ENCODE peak calls at places on chromosomes 11 and 22, in ten cellular contexts. M is breast epithelium, X is A549, B is IMR-90, A is erythroblast, K is Peyer's patch, T is body of pancreas, P is heart left ventricle, C is suprapubic skin, S is spleen. W is an unnamed sample.

GRCh38 chr11:44985721-44986120 is 35.0 kb upstream of the TP53I11 start:
- DNase-seq in B (no peak), C (peak; percentile 29), X (no peak), M (no peak), P (no peak), T (no peak), K (peak; percentile 18), S (peak; percentile 69), A (no peak), W (no peak)

GRCh38 chr22:35987487-35987886 is 41.1 kb downstream of the RBFOX2 start:
- DNase-seq in A (no peak), K (no peak), B (peak; percentile 58), M (no peak), C (no peak), X (no peak), P (no peak), S (no peak), T (no peak), W (no peak)

GRCh38 chr11:134454146-134454690 is 42.2 kb upstream of the B3GAT1 start:
- DNase-seq in C (no peak), T (no peak), K (no peak), P (no peak), B (no peak), X (no peak), M (no peak), S (no peak), A (no peak), W (no peak)

GRCh38 chr11:33643167-33643817 is 57.3 kb downstream of the C11orf91 start:
- DNase-seq in A (no peak), K (no peak), M (no peak), B (no peak), T (no peak), P (no peak), X (no peak), C (no peak), S (no peak), W (no peak)

GRCh38 chr11:16494918-16495691 is 138.8 kb upstream of the SOX6 start:
- DNase-seq in X (no peak), S (no peak), M (no peak), B (no peak), A (no peak), T (no peak), K (no peak), P (peak; percentile 27), C (no peak), W (no peak)

GRCh38 chr11:62999649-63000048 is 14.9 kb upstream of the SLC22A6 start:
- DNase-seq in C (no peak), B (no peak), T (peak; percentile 45), A (no peak), K (no peak), X (no peak), S (no peak), M (no peak), P (no peak), W (no peak)

GRCh38 chr22:47750086-47750485 is 987.6 kb downstream of the TBC1D22A start:
- DNase-seq in B (no peak), X (no peak), A (no peak), M (no peak), T (no peak), C (no peak), P (no peak), S (no peak), K (no peak), W (no peak)

GRCh38 chr11:7436657-7437056 is 48.6 kb upstream of the OLFML1 start:
- DNase-seq in M (no peak), P (no peak), X (no peak), S (no peak), C (no peak), B (no peak), T (peak; percentile 33), A (no peak), K (peak; percentile 65), W (no peak)

GRCh38 chr11:30774451-30774850 is 188.3 kb upstream of the MPPED2 start:
- DNase-seq in S (no peak), T (no peak), X (no peak), K (no peak), A (no peak), C (no peak), P (no peak), B (no peak), M (no peak), W (no peak)

GRCh38 chr11:22433066-22433450 is 94.9 kb downstream of the SLC17A6 start:
- DNase-seq in M (no peak), X (no peak), T (no peak), C (no peak), P (no peak), K (no peak), B (no peak), S (no peak), A (no peak), W (no peak)

GRCh38 chr11:22432331-22433065 is 94.3 kb downstream of the SLC17A6 start:
- DNase-seq in S (peak; percentile 69), B (peak; percentile 24), T (peak; percentile 60), C (peak; percentile 62), X (no peak), A (no peak), K (no peak), M (no peak), P (peak; percentile 48), W (no peak)

GRCh38 chr11:22430286-22430685 is 92.1 kb downstream of the SLC17A6 start:
- DNase-seq in K (no peak), A (no peak), B (no peak), T (no peak), M (no peak), X (no peak), S (no peak), C (no peak), P (no peak), W (no peak)

GRCh38 chr11:22433517-22433916 is 95.3 kb downstream of the SLC17A6 start:
- DNase-seq in A (no peak), P (no peak), T (no peak), K (no peak), X (no peak), C (no peak), S (no peak), M (no peak), B (no peak), W (no peak)

DNA sequence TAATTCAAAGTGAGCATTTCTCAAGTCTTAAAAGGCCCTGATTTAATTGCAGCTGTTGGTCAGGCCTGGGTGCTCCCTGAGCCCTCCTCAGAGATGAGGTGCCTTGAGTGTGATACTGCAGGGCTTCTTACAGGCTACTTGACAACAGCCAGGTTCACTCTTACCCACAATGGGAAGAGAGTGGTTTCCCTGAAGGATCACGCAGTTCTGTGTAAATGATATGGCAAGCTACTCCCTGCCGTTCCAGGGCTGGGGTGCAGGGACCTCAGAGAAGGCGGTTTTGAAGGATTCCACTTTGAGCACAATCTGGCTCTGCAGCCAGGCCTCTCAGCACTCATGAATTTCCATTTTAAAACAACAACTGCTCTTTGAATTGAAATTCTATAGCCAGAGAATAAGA is 92.9 kb downstream of the SLC17A6 start:
- DNase-seq in K (no peak), S (no peak), M (no peak), B (no peak), A (no peak), P (no peak), X (no peak), T (no peak), C (no peak), W (no peak)
- TF ChIP-seq POLR2A in K (no peak), S (no peak), M (no peak), B (no peak), A (no peak), P (no peak), X (no peak), T (no peak), C (no peak), W (no peak)

GRCh38 chr11:76628408-76628947 is 42.1 kb downstream of the LRRC32 start:
- DNase-seq in C (no peak), M (no peak), T (no peak), A (no peak), S (no peak), B (no peak), P (no peak), X (no peak), K (peak; percentile 41), W (no peak)

GRCh38 chr11:76627541-76628082 is 42.9 kb downstream of the LRRC32 start:
- DNase-seq in X (no peak), S (no peak), P (no peak), K (peak; percentile 43), T (no peak), B (no peak), M (no peak), C (no peak), A (no peak), W (no peak)

GRCh38 chr11:76630600-76630999 is 39.9 kb downstream of the LRRC32 start:
- DNase-seq in M (no peak), B (no peak), T (no peak), S (no peak), A (no peak), X (no peak), C (no peak), P (no peak), K (peak; percentile 40), W (no peak)

GRCh38 chr11:76629853-76630599 is 40.5 kb downstream of the LRRC32 start:
- DNase-seq in M (no peak), P (peak; percentile 84), B (peak; percentile 18), K (peak; percentile 77), S (peak; percentile 88), A (no peak), C (peak; percentile 85), T (peak; percentile 71), X (no peak), W (no peak)

GRCh38 chr11:76629133-76629852 is 41.3 kb downstream of the LRRC32 start:
- DNase-seq in C (peak; percentile 83), X (no peak), M (no peak), A (no peak), S (no peak), P (peak; percentile 63), B (peak; percentile 75), T (peak; percentile 70), K (peak; percentile 71), W (no peak)
- TF ChIP-seq POLR2A in C (no peak), X (no peak), M (no peak), A (no peak), S (no peak), P (peak; percentile 13), B (no peak), T (no peak), K (no peak), W (no peak)

GRCh38 chr11:27282141-27282590 is 80.8 kb downstream of the CCDC34 start:
- DNase-seq in P (peak; percentile 79), M (no peak), X (peak; percentile 83), A (no peak), C (no peak), K (no peak), B (peak; percentile 90), S (no peak), T (peak; percentile 37), W (no peak)
- TF ChIP-seq POLR2A in P (no peak), M (no peak), X (no peak), A (no peak), C (no peak), K (no peak), B (no peak), S (no peak), T (no peak), W (no peak)

DNA sequence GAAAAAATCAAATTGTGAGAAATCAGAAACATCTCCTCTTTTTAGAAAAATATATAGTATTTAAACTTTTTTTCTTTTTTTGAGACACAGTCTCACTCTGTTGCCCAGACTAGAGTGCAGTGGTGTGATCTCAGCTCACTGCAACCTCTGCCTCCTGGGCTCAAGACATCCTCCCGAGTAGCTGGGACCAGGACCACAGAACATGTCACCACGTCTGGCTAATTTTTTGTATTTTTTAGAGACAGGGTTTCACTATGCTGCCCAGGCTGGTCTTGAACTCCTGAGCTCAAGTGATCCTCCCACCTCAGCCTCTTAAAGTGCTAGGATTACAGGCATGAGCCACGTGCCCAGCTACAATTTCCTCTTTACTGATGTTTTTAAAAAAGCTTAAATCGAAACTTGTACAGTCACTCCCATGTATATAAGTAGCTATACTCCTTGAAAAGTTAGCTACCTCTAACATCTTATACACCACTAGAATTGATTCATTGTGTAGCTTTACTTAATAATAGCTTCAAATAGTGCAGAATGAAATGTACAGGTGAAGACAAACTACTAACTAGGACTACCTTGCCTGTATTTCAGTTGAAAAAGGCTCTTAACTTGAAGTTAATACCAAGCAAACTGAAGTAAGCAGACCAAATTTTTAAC is 10.3 kb downstream of the EIF4G2 start:
- DNase-seq in M (no peak), P (no peak), S (no peak), B (no peak), K (no peak), A (no peak), X (no peak), C (no peak), T (no peak), W (no peak)
- TF ChIP-seq POLR2A in M (no peak), P (no peak), S (no peak), B (no peak), K (no peak), A (no peak), X (no peak), C (no peak), T (no peak), W (no peak)